ENCODE peak calls at places on chromosomes 12 and 14, in eight cellular contexts. One of them, this sample, is unnamed. For H3K4me1, the result is how much of the 10 kb centered on the place peaks cover.

GRCh38 chr14:96986701-96987474 is 189.7 kb downstream of the VRK1 start:
- DNase-seq in gastrocnemius medialis: no peak
- DNase-seq in transverse colon: no peak
- DNase-seq in Peyer's patch: no peak
- DNase-seq in BE2C: no peak
- DNase-seq in PC-3: no peak
- DNase-seq in PC-9: no peak
- DNase-seq in SK-N-SH: no peak
- DNase-seq in this sample: no peak

GRCh38 chr14:100428727-100429126 is 105.6 kb downstream of the SLC25A47 start:
- DNase-seq in gastrocnemius medialis: no peak
- DNase-seq in transverse colon: no peak
- DNase-seq in Peyer's patch: no peak
- DNase-seq in BE2C: no peak
- DNase-seq in PC-3: no peak
- DNase-seq in PC-9: no peak
- DNase-seq in SK-N-SH: no peak
- DNase-seq in this sample: no peak

GRCh38 chr12:26906704-26907103 is 31.1 kb downstream of the INTS13 start:
- DNase-seq in gastrocnemius medialis: no peak
- DNase-seq in transverse colon: no peak
- DNase-seq in Peyer's patch: no peak
- DNase-seq in BE2C: peak
- DNase-seq in PC-3: no peak
- DNase-seq in PC-9: no peak
- DNase-seq in SK-N-SH: peak
- DNase-seq in this sample: no peak

GRCh38 chr12:131737485-131737827 is 26.6 kb downstream of the SFSWAP start:
- DNase-seq in gastrocnemius medialis: no peak
- DNase-seq in transverse colon: no peak
- DNase-seq in Peyer's patch: no peak
- DNase-seq in BE2C: no peak
- DNase-seq in PC-3: no peak
- DNase-seq in PC-9: no peak
- DNase-seq in SK-N-SH: no peak
- DNase-seq in this sample: no peak

GRCh38 chr12:67517181-67517887 is 131.2 kb upstream of the DYRK2 start:
- DNase-seq in gastrocnemius medialis: no peak
- DNase-seq in transverse colon: peak
- DNase-seq in Peyer's patch: no peak
- DNase-seq in BE2C: no peak
- DNase-seq in PC-3: peak
- DNase-seq in PC-9: peak
- DNase-seq in SK-N-SH: no peak
- DNase-seq in this sample: no peak

GRCh38 chr14:32200368-32201195 is 1.3 kb upstream of the RNU6-7 start:
- DNase-seq in gastrocnemius medialis: no peak
- DNase-seq in transverse colon: no peak
- DNase-seq in Peyer's patch: no peak
- DNase-seq in BE2C: no peak
- DNase-seq in PC-3: no peak
- DNase-seq in PC-9: peak
- DNase-seq in SK-N-SH: no peak
- DNase-seq in this sample: no peak

GRCh38 chr12:82694970-82695369 is 8.3 kb downstream of the TMTC2 start:
- DNase-seq in gastrocnemius medialis: no peak
- DNase-seq in transverse colon: no peak
- DNase-seq in Peyer's patch: no peak
- DNase-seq in BE2C: no peak
- DNase-seq in PC-3: peak
- DNase-seq in PC-9: peak
- DNase-seq in SK-N-SH: no peak
- DNase-seq in this sample: no peak

GRCh38 chr14:64830961-64831360 is 48.7 kb downstream of the SPTB start:
- DNase-seq in gastrocnemius medialis: no peak
- DNase-seq in transverse colon: no peak
- DNase-seq in Peyer's patch: no peak
- DNase-seq in BE2C: no peak
- DNase-seq in PC-3: no peak
- DNase-seq in PC-9: no peak
- DNase-seq in SK-N-SH: no peak
- DNase-seq in this sample: no peak

GRCh38 chr12:3259976-3260375 is 182.8 kb downstream of the TSPAN9 start:
- DNase-seq in gastrocnemius medialis: no peak
- DNase-seq in transverse colon: no peak
- DNase-seq in Peyer's patch: no peak
- DNase-seq in BE2C: no peak
- DNase-seq in PC-3: no peak
- DNase-seq in PC-9: no peak
- DNase-seq in SK-N-SH: no peak
- DNase-seq in this sample: no peak

GRCh38 chr12:3262466-3262865 is 185.3 kb downstream of the TSPAN9 start:
- DNase-seq in gastrocnemius medialis: no peak
- DNase-seq in transverse colon: no peak
- DNase-seq in Peyer's patch: no peak
- DNase-seq in BE2C: no peak
- DNase-seq in PC-3: no peak
- DNase-seq in PC-9: no peak
- DNase-seq in SK-N-SH: no peak
- DNase-seq in this sample: no peak

GRCh38 chr12:3263939-3264699 is 186.9 kb downstream of the TSPAN9 start:
- DNase-seq in gastrocnemius medialis: no peak
- DNase-seq in transverse colon: no peak
- DNase-seq in Peyer's patch: no peak
- DNase-seq in BE2C: peak
- DNase-seq in PC-3: no peak
- DNase-seq in PC-9: no peak
- DNase-seq in SK-N-SH: peak
- DNase-seq in this sample: no peak

GRCh38 chr12:3263282-3263681 is 186.1 kb downstream of the TSPAN9 start:
- DNase-seq in gastrocnemius medialis: no peak
- DNase-seq in transverse colon: no peak
- DNase-seq in Peyer's patch: no peak
- DNase-seq in BE2C: no peak
- DNase-seq in PC-3: no peak
- DNase-seq in PC-9: no peak
- DNase-seq in SK-N-SH: no peak
- DNase-seq in this sample: no peak

DNA sequence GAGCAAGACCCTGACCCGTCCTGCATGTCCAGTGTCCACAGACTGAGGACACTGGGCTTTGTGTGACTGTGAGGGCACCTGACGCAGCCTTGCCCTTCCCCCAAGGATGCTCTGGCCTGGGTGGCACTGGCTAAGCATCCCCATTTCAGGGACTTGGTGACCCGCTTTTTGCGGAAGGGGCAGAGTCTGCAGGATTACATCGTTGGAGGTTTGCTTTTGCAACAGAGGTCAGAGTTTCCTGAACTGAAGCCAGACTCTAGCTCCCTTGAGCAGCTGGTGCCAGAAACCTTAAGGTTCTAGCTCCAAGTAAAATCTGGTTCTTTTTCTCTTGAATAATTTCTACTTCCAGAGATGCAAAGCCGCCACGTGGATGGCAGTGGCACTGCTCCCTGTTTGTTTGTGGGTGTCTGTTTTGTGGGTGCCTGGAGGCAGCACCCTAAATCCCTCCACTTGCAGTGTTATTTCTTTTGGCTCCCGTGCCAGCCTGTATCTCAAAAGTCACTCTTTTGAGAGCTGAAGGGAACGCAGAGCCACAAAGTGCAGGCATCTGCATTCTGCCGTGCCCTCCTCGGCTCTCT is 184.7 kb downstream of the TSPAN9 start:
- DNase-seq in gastrocnemius medialis: no peak
- DNase-seq in transverse colon: no peak
- DNase-seq in Peyer's patch: no peak
- DNase-seq in BE2C: no peak
- DNase-seq in PC-3: no peak
- DNase-seq in PC-9: no peak
- DNase-seq in SK-N-SH: no peak
- DNase-seq in this sample: no peak
- TF ChIP-seq CTCF in gastrocnemius medialis: no peak
- TF ChIP-seq CTCF in transverse colon: no peak
- TF ChIP-seq CTCF in Peyer's patch: no peak
- TF ChIP-seq CTCF in BE2C: peak
- TF ChIP-seq CTCF in PC-3: no peak
- TF ChIP-seq CTCF in PC-9: no peak
- TF ChIP-seq CTCF in SK-N-SH: no peak
- TF ChIP-seq CTCF in this sample: no peak

GRCh38 chr14:37599527-37600368 is 4.3 kb downstream of the TTC6 start:
- DNase-seq in gastrocnemius medialis: no peak
- DNase-seq in transverse colon: no peak
- DNase-seq in Peyer's patch: no peak
- DNase-seq in BE2C: no peak
- DNase-seq in PC-3: peak
- DNase-seq in PC-9: no peak
- DNase-seq in SK-N-SH: no peak
- DNase-seq in this sample: peak

GRCh38 chr14:37596790-37597189 is 1.4 kb downstream of the TTC6 start:
- DNase-seq in gastrocnemius medialis: no peak
- DNase-seq in transverse colon: no peak
- DNase-seq in Peyer's patch: no peak
- DNase-seq in BE2C: no peak
- DNase-seq in PC-3: peak
- DNase-seq in PC-9: no peak
- DNase-seq in SK-N-SH: no peak
- DNase-seq in this sample: no peak

GRCh38 chr14:37597538-37598084 is 2.2 kb downstream of the TTC6 start:
- DNase-seq in gastrocnemius medialis: no peak
- DNase-seq in transverse colon: peak
- DNase-seq in Peyer's patch: no peak
- DNase-seq in BE2C: no peak
- DNase-seq in PC-3: peak
- DNase-seq in PC-9: peak
- DNase-seq in SK-N-SH: no peak
- DNase-seq in this sample: peak

GRCh38 chr14:37598973-37599526 is 3.6 kb downstream of the TTC6 start:
- DNase-seq in gastrocnemius medialis: no peak
- DNase-seq in transverse colon: no peak
- DNase-seq in Peyer's patch: no peak
- DNase-seq in BE2C: no peak
- DNase-seq in PC-3: no peak
- DNase-seq in PC-9: no peak
- DNase-seq in SK-N-SH: no peak
- DNase-seq in this sample: no peak

DNA sequence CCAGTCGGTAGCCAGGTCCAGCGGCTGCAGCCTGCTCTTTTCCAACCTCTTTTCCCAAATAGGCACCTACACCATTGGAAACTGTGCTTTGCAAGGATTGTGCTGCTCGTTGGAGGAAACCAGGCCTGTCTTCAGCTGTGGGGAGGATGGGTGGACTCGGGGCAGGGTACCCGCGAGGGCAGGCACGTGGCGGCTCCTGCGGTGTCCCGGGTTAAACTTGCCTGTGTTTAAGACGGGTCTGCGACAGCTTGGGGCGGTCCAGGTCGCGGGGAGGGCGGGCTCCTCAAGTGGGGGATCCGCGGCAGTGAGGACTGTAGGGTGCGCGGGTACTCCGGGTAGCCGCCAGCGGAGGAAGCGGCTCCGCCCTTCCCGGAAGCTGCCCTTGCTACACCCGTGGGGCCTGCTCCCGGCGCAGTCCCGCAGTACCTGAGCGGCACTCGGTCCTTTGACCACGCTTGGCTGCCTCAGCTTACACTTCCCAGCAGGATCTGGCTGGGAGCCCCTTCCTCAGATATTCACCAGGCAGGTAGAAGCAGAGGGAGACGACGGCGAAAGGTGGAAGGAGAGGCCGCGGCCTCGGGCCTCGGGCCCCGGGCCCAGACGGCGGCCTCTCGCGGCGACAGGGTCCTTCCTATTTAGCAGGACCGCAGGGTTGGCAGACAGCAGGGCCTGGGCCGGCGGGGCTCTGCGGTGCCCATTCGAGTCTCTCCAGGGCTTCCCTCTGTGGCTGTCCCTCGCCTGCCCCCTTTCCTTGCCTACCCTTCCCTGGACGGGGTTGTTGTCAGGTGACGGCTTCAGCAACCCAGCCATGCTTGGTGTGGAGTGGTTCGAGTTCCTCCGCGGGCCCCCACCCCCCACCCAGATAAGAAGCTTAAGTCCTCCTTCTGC is 2.9 kb downstream of the TTC6 start:
- DNase-seq in gastrocnemius medialis: no peak
- DNase-seq in transverse colon: peak
- DNase-seq in Peyer's patch: peak
- DNase-seq in BE2C: no peak
- DNase-seq in PC-3: peak
- DNase-seq in PC-9: peak
- DNase-seq in SK-N-SH: no peak
- DNase-seq in this sample: peak
- H3K4me3 ChIP-seq in gastrocnemius medialis: no peak
- H3K4me3 ChIP-seq in transverse colon: peak
- H3K4me3 ChIP-seq in Peyer's patch: no peak
- H3K4me3 ChIP-seq in BE2C: no peak
- H3K4me3 ChIP-seq in PC-3: peak
- H3K4me3 ChIP-seq in PC-9: peak
- H3K4me3 ChIP-seq in SK-N-SH: no peak
- H3K4me3 ChIP-seq in this sample: no peak

GRCh38 chr12:52942914-52943207 is 6.1 kb upstream of the KRT18 start:
- DNase-seq in gastrocnemius medialis: no peak
- DNase-seq in transverse colon: no peak
- DNase-seq in Peyer's patch: no peak
- DNase-seq in BE2C: no peak
- DNase-seq in PC-3: no peak
- DNase-seq in PC-9: no peak
- DNase-seq in SK-N-SH: no peak
- DNase-seq in this sample: no peak
- H3K4me1 ChIP-seq in gastrocnemius medialis: under half
- H3K4me1 ChIP-seq in transverse colon: under half
- H3K4me1 ChIP-seq in Peyer's patch: under half
- H3K4me1 ChIP-seq in BE2C: under half
- H3K4me1 ChIP-seq in PC-3: under half
- H3K4me1 ChIP-seq in PC-9: half or more
- H3K4me1 ChIP-seq in SK-N-SH: under half
- H3K4me1 ChIP-seq in this sample: under half

DNA sequence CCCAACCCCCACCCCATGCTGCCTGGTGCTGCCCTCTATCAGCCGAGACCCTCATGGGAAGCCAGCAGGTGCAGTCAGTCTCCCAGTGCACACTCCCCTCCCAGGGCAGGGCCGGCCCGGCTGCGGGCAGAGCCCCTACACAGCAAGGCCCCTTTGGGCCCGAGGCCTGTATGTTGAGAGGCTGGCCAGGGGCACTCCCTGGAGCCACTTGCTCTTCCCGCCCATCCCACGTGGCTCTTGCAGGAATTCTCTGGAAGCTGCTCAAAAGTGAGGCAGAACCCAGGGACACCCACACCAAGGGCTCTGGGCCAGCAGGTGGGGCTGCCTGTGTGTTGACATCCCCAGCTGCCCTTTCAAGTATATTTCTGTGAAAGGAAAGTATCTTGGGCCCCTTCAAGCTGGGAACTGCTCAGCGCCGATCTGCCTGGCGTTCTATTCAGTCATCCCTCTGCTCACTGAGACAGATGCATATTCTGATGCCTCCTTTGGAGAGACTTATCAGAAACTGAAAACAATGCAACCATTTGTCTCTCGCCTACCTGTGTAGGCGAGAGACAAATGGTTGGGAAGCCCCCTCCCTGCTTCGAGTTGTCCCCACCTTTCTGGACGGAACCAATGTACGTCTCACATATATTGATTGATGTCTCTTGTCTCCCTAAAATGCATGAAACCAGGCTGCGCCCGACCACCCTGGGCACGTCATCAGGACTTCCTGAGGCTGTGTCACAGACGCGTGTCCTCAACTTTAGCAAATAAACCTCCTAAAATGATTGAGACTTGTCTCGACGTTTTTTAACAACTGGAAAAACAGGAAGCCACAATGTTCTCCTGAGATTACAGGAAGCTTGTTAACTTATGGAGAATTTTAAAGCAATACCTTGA is 6.0 kb downstream of the GPR132 start:
- DNase-seq in gastrocnemius medialis: no peak
- DNase-seq in transverse colon: no peak
- DNase-seq in Peyer's patch: no peak
- DNase-seq in BE2C: no peak
- DNase-seq in PC-3: no peak
- DNase-seq in PC-9: no peak
- DNase-seq in SK-N-SH: peak
- DNase-seq in this sample: no peak
- TF ChIP-seq CTCF in gastrocnemius medialis: no peak
- TF ChIP-seq CTCF in transverse colon: no peak
- TF ChIP-seq CTCF in Peyer's patch: no peak
- TF ChIP-seq CTCF in BE2C: no peak
- TF ChIP-seq CTCF in PC-3: no peak
- TF ChIP-seq CTCF in PC-9: no peak
- TF ChIP-seq CTCF in SK-N-SH: no peak
- TF ChIP-seq CTCF in this sample: no peak

This sample was measured in mucosa of descending colon.